ENCODE peak calls at places on chromosome 5, in nine cellular contexts. O is GM20000; S is central memory CD4-positive, alpha-beta T cell; R is HT1080; K is HFFc6; A is pancreas; Y is naive thymus-derived CD4-positive, alpha-beta T cell; E is T-helper 17 cell; G is stimulated activated CD4-positive, alpha-beta T cell treated with anti-CD3 and anti-CD28 coated beads, Interleukin-4, amount 100 ng/mL, for 24 hours. V is an unnamed sample.

GRCh38 chr5:57412010-57412409 is 70.6 kb downstream of the ACTBL2 start:
- DNase-seq in R (peak; percentile 55), Y (no peak), A (no peak), K (peak; percentile 38), E (no peak), S (no peak), O (no peak), G (no peak), V (no peak)

GRCh38 chr5:160311491-160312138 is 749 bp downstream of the CCNJL start:
- DNase-seq in O (peak; percentile 27), A (no peak), E (no peak), G (no peak), S (no peak), R (no peak), K (no peak), Y (no peak), V (peak; percentile 51)

GRCh38 chr5:169287529-169287928 is 13.4 kb downstream of the SLIT3 start:
- DNase-seq in G (no peak), Y (no peak), O (no peak), R (peak; percentile 10), E (no peak), A (no peak), S (no peak), K (no peak), V (no peak)

GRCh38 chr5:178206166-178207101 is 2.1 kb downstream of the HNRNPAB start:
- DNase-seq in K (peak; percentile 27), R (no peak), A (no peak), E (no peak), O (no peak), S (peak; percentile 26), Y (peak; percentile 31), G (no peak), V (no peak)

GRCh38 chr5:1546556-1546955 is 22.8 kb upstream of the LPCAT1 start:
- DNase-seq in O (peak; percentile 7), G (no peak), E (no peak), A (no peak), K (no peak), R (no peak), S (no peak), Y (no peak), V (no peak)

GRCh38 chr5:169637085-169637855 is at the start of gene DOCK2:
- DNase-seq in A (no peak), E (peak; percentile 46), G (peak; percentile 65), Y (peak; percentile 62), R (no peak), O (peak; percentile 90), K (no peak), S (peak; percentile 65), V (peak; percentile 35)

GRCh38 chr5:78221964-78222451 is 72.5 kb downstream of the AP3B1 start:
- DNase-seq in R (peak; percentile 15), S (no peak), O (peak; percentile 72), K (peak; percentile 9), G (no peak), E (no peak), A (no peak), Y (no peak), V (no peak)

GRCh38 chr5:87243161-87243877 is 24.4 kb upstream of the RASA1 start:
- DNase-seq in O (no peak), E (no peak), S (no peak), K (peak; percentile 75), G (no peak), R (peak; percentile 74), A (no peak), Y (no peak), V (no peak)

GRCh38 chr5:131289738-131290137 is 25.9 kb downstream of the CDC42SE2 start:
- DNase-seq in A (no peak), Y (no peak), G (no peak), O (no peak), K (no peak), R (no peak), S (peak; percentile 16), E (no peak), V (no peak)

GRCh38 chr5:75053286-75054109 is 1.1 kb upstream of the GCNT4 start:
- DNase-seq in G (peak; percentile 52), E (peak; percentile 32), A (peak; percentile 72), K (peak; percentile 83), R (peak; percentile 27), S (peak; percentile 67), O (peak; percentile 51), Y (peak; percentile 81), V (peak; percentile 60)

GRCh38 chr5:126506079-126506478 is 82.9 kb downstream of the GRAMD2B start:
- DNase-seq in K (no peak), O (no peak), S (no peak), R (no peak), A (no peak), E (no peak), Y (no peak), G (no peak), V (no peak)

GRCh38 chr5:178382689-178383276 is 150.2 kb upstream of the PHYKPL start:
- DNase-seq in G (no peak), A (no peak), Y (no peak), S (no peak), O (no peak), E (no peak), R (no peak), K (no peak), V (peak; percentile 13)

GRCh38 chr5:81435023-81435422 is 41.1 kb upstream of the ACOT12 start:
- DNase-seq in O (no peak), G (no peak), E (no peak), Y (no peak), R (no peak), S (no peak), K (no peak), A (no peak), V (no peak)

GRCh38 chr5:167348286-167348926 is 943.0 kb upstream of the WWC1 start:
- DNase-seq in O (no peak), S (no peak), G (no peak), Y (no peak), A (no peak), R (no peak), K (no peak), E (no peak), V (peak; percentile 82)

GRCh38 chr5:73973135-73973534 is 347.1 kb downstream of the ARHGEF28 start:
- DNase-seq in A (no peak), E (no peak), O (no peak), S (no peak), R (no peak), Y (no peak), G (no peak), K (no peak), V (no peak)

GRCh38 chr5:148913985-148914421 is 87.6 kb downstream of the ADRB2 start:
- DNase-seq in K (peak; percentile 89), R (peak; percentile 96), S (no peak), A (no peak), G (no peak), O (no peak), Y (no peak), E (no peak), V (no peak)

GRCh38 chr5:1437876-1438559 is 7.2 kb downstream of the SLC6A3 start:
- DNase-seq in K (no peak), G (no peak), Y (no peak), A (no peak), S (no peak), E (no peak), R (no peak), O (no peak), V (no peak)

GRCh38 chr5:156479864-156480263 is 152.9 kb downstream of the SGCD start:
- DNase-seq in S (no peak), A (no peak), K (no peak), Y (no peak), G (no peak), E (no peak), O (no peak), R (no peak), V (peak; percentile 33)

GRCh38 chr5:33439905-33440481 is 772 bp upstream of the TARS1 start:
- DNase-seq in S (no peak), E (no peak), A (no peak), G (no peak), K (no peak), O (no peak), Y (no peak), R (no peak), V (no peak)

GRCh38 chr5:223791-224190 is 5.7 kb downstream of the SDHA start:
- DNase-seq in S (no peak), A (no peak), O (no peak), Y (no peak), E (no peak), G (no peak), R (no peak), K (no peak), V (no peak)

GRCh38 chr5:39164016-39164415 is 55.3 kb downstream of the FYB1 start:
- DNase-seq in A (no peak), E (no peak), S (peak; percentile 42), K (no peak), O (no peak), G (peak; percentile 50), Y (no peak), R (no peak), V (no peak)

GRCh38 chr5:172834570-172835245 is 657 bp downstream of the ERGIC1 start:
- DNase-seq in R (no peak), K (peak; percentile 22), Y (no peak), A (peak; percentile 60), E (no peak), G (no peak), O (peak; percentile 57), S (no peak), V (peak; percentile 65)

GRCh38 chr5:80713640-80714039 is 58.9 kb upstream of the DHFR start:
- DNase-seq in Y (no peak), E (no peak), A (no peak), O (no peak), R (peak; percentile 5), S (no peak), G (no peak), K (no peak), V (no peak)

GRCh38 chr5:167555771-167556170 is 735.7 kb upstream of the WWC1 start:
- DNase-seq in Y (no peak), A (no peak), R (no peak), O (no peak), S (no peak), E (no peak), G (no peak), K (no peak), V (no peak)

GRCh38 chr5:11182441-11183080 is 421.5 kb upstream of the DAP start:
- DNase-seq in S (no peak), Y (no peak), E (no peak), A (no peak), G (no peak), R (peak; percentile 49), K (peak; percentile 57), O (peak; percentile 30), V (no peak)

GRCh38 chr5:38867071-38867790 is 21.4 kb downstream of the OSMR start:
- DNase-seq in G (no peak), O (no peak), S (no peak), K (no peak), Y (no peak), E (no peak), A (no peak), R (peak; percentile 26), V (no peak)

GRCh38 chr5:92332039-92332438 is 948.9 kb upstream of the ARRDC3 start:
- DNase-seq in E (no peak), O (no peak), K (peak; percentile 28), A (no peak), S (no peak), Y (no peak), R (peak; percentile 52), G (no peak), V (no peak)

GRCh38 chr5:23704176-23704855 is 196.9 kb downstream of the PRDM9 start:
- DNase-seq in K (no peak), E (no peak), A (no peak), S (no peak), G (no peak), O (no peak), Y (no peak), R (no peak), V (no peak)

GRCh38 chr5:115297043-115297442 is 589 bp upstream of the CCDC112 start:
- DNase-seq in R (peak; percentile 8), O (no peak), Y (no peak), A (no peak), K (no peak), E (no peak), S (no peak), G (no peak), V (no peak)

GRCh38 chr5:90410178-90410762 is 714 bp upstream of the CETN3 start:
- DNase-seq in O (no peak), G (no peak), E (no peak), Y (no peak), A (no peak), K (no peak), R (peak; percentile 8), S (no peak), V (no peak)

GRCh38 chr5:122997294-122997693 is 39.2 kb downstream of the PPIC start:
- DNase-seq in G (no peak), O (no peak), A (no peak), E (no peak), R (no peak), S (no peak), Y (no peak), K (no peak), V (no peak)

V was measured in glutamatergic neuron.